ENCODE peak calls at places on chromosomes 16 and 17, in eight cellular contexts. J, N, W, F, V, U, C and G are unnamed samples.

GRCh38 chr16:86353185-86353584 is 157.1 kb upstream of the FOXF1 start:
- DNase-seq in J (no peak), N (peak; percentile 51), W (no peak), F (no peak), V (no peak), U (no peak), C (no peak), G (peak; percentile 19)

GRCh38 chr17:64358261-64358788 is 32.3 kb downstream of the PECAM1 start:
- DNase-seq in J (no peak), N (no peak), W (no peak), F (no peak), V (no peak), U (no peak), C (no peak), G (no peak)

GRCh38 chr17:40551874-40552768 is 13.2 kb downstream of the CCR7 start:
- DNase-seq in J (no peak), N (peak; percentile 97), W (no peak), F (no peak), V (no peak), U (peak; percentile 24), C (no peak), G (no peak)

GRCh38 chr17:41058741-41059140 is 1.2 kb downstream of the KRTAP2-3 start:
- DNase-seq in J (no peak), N (no peak), W (no peak), F (no peak), V (no peak), U (no peak), C (no peak), G (no peak)

GRCh38 chr17:40315678-40316570 is 6.9 kb downstream of the RARA start:
- DNase-seq in J (peak; percentile 21), N (no peak), W (no peak), F (no peak), V (no peak), U (no peak), C (no peak), G (peak; percentile 67)

GRCh38 chr16:31875112-31875803 is 1.7 kb downstream of the ZNF267 start:
- DNase-seq in J (no peak), N (peak; percentile 47), W (no peak), F (no peak), V (no peak), U (no peak), C (peak; percentile 35), G (peak; percentile 23)

GRCh38 chr17:17151962-17152361 is 54.2 kb downstream of the PLD6 start:
- DNase-seq in J (peak; percentile 98), N (peak; percentile 95), W (peak; percentile 85), F (no peak), V (peak; percentile 66), U (no peak), C (peak; percentile 88), G (no peak)

GRCh38 chr17:30956764-30957374 is 14.0 kb upstream of the RNF135 start:
- DNase-seq in J (no peak), N (no peak), W (no peak), F (peak; percentile 2), V (no peak), U (peak; percentile 55), C (no peak), G (no peak)

GRCh38 chr17:27504188-27504995 is 48.1 kb downstream of the KSR1 start:
- DNase-seq in J (peak; percentile 31), N (no peak), W (no peak), F (no peak), V (peak; percentile 65), U (no peak), C (no peak), G (no peak)

GRCh38 chr16:67976205-67976604 is 4.1 kb downstream of the DPEP3 start:
- DNase-seq in J (no peak), N (no peak), W (no peak), F (no peak), V (no peak), U (no peak), C (no peak), G (no peak)

DNA sequence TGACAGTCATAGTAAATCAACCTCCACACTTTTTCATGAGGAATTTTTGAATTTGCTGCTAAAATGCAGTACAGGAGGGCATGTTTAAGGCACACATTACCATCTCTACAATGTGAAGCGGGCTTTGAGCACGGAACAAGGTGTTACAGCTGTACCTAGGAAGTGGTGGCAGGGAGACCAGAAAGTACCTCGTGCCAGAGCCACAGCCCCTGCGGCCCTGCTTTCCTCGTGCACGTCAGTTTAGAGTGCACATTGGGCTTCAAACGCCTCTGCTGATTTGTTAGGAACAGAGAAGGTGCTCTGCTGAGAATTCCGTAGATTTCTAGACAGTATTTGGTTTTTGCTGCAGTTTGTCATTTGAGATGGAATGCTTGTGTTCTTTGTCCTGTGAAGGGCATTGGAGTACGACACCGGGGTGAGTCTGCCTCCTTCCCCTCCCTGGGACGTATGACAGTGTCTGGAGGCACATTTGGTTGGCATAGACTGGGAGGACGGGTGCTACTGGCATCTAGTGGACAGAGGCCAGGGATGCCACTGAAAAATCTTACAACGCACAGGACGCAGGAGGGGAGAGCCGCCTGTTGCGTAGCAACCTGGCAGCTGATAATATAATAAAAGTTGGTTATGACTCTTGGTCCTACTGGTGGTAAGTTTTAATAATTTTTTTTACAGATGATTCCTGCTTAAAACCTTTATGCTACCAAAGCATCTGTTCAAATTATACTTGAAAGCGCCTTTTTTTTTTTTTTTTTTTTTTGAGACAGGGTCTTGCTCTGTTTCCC is 9.1 kb downstream of the FOXK2 start:
- DNase-seq in J (peak; percentile 94), N (peak; percentile 53), W (peak; percentile 40), F (no peak), V (peak; percentile 64), U (peak; percentile 52), C (peak; percentile 78), G (peak; percentile 42)
- TF ChIP-seq CTCF in J (peak; percentile 61), N (peak; percentile 59), W (peak; percentile 58), F (no peak), V (peak; percentile 17), U (peak; percentile 31), C (peak; percentile 78), G (no peak)

DNA sequence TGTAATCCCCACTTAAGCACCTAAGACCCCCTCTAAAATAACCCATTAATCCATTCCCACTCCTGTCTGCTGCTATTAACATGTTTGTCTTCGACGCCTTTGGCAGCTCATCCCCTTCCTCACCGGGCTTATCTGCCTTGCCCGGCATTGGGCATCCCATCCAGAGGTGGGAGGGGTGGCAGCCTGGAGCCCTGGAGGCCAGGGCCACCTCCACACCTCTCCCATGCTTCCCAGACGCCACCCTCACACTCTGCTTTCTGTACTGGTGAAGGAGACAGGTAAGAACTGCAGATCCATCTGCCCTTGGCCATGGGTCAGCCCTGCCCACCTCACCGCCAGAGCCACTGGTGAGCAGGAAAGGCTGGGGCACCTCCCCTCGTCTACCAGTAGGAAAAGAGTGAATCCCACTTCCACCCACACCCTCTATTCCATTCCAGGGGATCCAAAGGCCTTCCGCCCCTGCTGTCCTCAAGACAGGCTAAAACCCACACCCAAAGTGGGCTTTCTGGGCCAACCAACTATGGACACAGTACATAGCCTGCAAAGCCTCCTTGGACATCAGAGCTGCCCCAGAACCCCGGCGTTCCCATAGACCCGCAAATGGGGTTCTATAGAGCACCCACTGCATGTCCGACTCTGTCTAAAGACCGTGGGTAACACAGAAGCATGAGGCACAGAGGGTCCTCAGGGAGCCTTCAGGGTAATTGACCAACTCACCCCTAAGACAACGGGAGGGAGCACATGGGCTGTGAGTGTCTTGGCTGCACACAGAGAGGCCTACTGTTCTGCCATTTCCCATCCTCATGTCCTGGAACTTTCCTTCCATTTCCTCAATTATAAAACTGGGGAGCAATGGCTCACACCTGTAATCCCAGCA is 23.3 kb upstream of the RBFOX3 start:
- DNase-seq in J (peak; percentile 2), N (no peak), W (no peak), F (no peak), V (no peak), U (peak; percentile 22), C (no peak), G (no peak)
- TF ChIP-seq CTCF in J (no peak), N (no peak), W (no peak), F (no peak), V (no peak), U (no peak), C (no peak), G (no peak)

GRCh38 chr16:28089992-28090365 is 26.5 kb upstream of the GSG1L start:
- DNase-seq in J (no peak), N (no peak), W (no peak), F (no peak), V (no peak), U (no peak), C (no peak), G (no peak)

GRCh38 chr16:28091706-28092105 is 28.2 kb upstream of the GSG1L start:
- DNase-seq in J (no peak), N (no peak), W (no peak), F (no peak), V (no peak), U (no peak), C (no peak), G (no peak)

GRCh38 chr16:28092721-28093382 is 29.3 kb upstream of the GSG1L start:
- DNase-seq in J (no peak), N (no peak), W (no peak), F (no peak), V (no peak), U (peak; percentile 57), C (peak; percentile 9), G (no peak)

GRCh38 chr16:28089205-28089991 is 25.9 kb upstream of the GSG1L start:
- DNase-seq in J (no peak), N (no peak), W (no peak), F (no peak), V (no peak), U (no peak), C (no peak), G (no peak)

DNA sequence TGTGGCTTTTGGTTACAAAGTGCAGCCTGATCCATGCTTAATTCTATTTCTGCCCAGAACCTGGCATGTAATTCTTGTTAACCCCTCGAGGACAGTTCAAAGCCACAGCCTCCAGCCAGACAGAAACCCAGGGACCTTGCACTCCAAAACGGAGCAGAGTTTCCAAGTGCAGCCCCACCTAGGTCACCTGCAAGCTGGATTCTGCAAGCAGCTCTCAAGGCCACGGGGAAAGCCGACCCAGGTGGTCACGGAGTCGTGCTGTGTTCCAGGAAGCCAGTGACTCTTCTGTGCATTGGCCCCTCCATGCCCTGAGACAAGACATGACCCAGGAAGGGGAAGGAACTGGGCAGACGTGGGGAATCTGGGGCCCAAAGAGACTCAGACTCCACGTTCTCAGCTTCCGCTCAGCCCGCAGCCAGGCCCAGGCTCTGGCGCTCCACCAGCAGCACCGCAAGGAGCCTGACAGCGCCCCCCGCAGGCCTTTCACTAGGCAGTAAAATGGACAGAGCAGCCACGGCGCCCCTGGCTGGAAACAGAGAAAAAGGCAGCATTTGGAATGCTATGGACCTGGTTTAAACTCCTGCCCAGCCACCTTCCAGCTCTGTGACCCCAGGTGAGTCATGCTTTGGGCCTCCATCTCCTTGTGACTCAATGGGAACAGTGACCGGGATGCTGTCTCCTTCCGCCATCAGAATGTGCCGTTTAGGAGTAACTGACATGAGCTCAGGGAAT is 27.3 kb upstream of the GSG1L start:
- DNase-seq in J (no peak), N (peak; percentile 57), W (no peak), F (no peak), V (no peak), U (peak; percentile 88), C (peak; percentile 25), G (no peak)
- TF ChIP-seq CTCF in J (no peak), N (peak; percentile 74), W (no peak), F (peak; percentile 23), V (no peak), U (peak; percentile 84), C (peak; percentile 17), G (no peak)

GRCh38 chr17:7026471-7027115 is 3.7 kb downstream of the BCL6B start:
- DNase-seq in J (no peak), N (no peak), W (no peak), F (no peak), V (no peak), U (peak; percentile 57), C (no peak), G (no peak)
- TF ChIP-seq CTCF in J (no peak), N (no peak), W (no peak), F (no peak), V (no peak), U (no peak), C (no peak), G (no peak)